ENCODE peak calls at places on chromosomes 13 and 19, in seven cellular contexts. K, L, P, T, R, E and U are unnamed samples.

GRCh38 chr13:105116966-105117365 is 1418.5 kb downstream of the EFNB2 start:
- DNase-seq in K (no peak), R (no peak), L (no peak), E (no peak), T (no peak), P (no peak), U (no peak)

GRCh38 chr13:40789275-40790231 is at the start of gene SLC25A15:
- DNase-seq in T (peak), L (peak), P (peak), E (peak), K (peak), R (no peak), U (peak)

GRCh38 chr19:17576758-17577532 is 21.5 kb downstream of the COLGALT1 start:
- DNase-seq in L (no peak), T (no peak), P (no peak), E (peak), K (peak), R (no peak), U (no peak)

GRCh38 chr13:42363941-42364612 is 92.1 kb downstream of the AKAP11 start:
- DNase-seq in R (no peak), L (no peak), P (no peak), K (no peak), E (no peak), T (no peak), U (no peak)

GRCh38 chr19:11279505-11280236 is 16.3 kb upstream of the TSPAN16 start:
- DNase-seq in R (no peak), T (no peak), P (peak), K (no peak), L (no peak), E (no peak), U (peak)

GRCh38 chr13:51874651-51875050 is 12.9 kb downstream of the CCDC70 start:
- DNase-seq in E (no peak), R (no peak), L (no peak), T (no peak), P (no peak), K (no peak), U (no peak)

GRCh38 chr13:43364210-43365041 is 341.0 kb downstream of the DNAJC15 start:
- DNase-seq in E (no peak), T (no peak), K (no peak), L (no peak), P (no peak), R (no peak), U (no peak)

GRCh38 chr13:110388141-110388943 is 81.3 kb downstream of the COL4A2 start:
- DNase-seq in L (no peak), P (no peak), K (no peak), T (no peak), E (no peak), R (no peak), U (no peak)

GRCh38 chr19:30084390-30084819 is 142.4 kb downstream of the URI1 start:
- DNase-seq in K (no peak), P (no peak), L (no peak), T (no peak), R (no peak), E (no peak), U (no peak)

GRCh38 chr19:2483084-2483483 is 7.2 kb downstream of the GADD45B start:
- DNase-seq in T (no peak), K (no peak), P (no peak), E (no peak), R (no peak), L (no peak), U (no peak)

GRCh38 chr19:4350726-4351125 is 7.4 kb downstream of the MPND start:
- DNase-seq in T (no peak), E (no peak), P (no peak), R (no peak), K (no peak), L (no peak), U (no peak)

GRCh38 chr19:14632286-14632685 is 42.4 kb downstream of the ADGRE3 start:
- DNase-seq in P (no peak), T (no peak), R (no peak), K (peak), L (no peak), E (no peak), U (peak)

GRCh38 chr19:56839665-56840451 is 668 bp downstream of the PEG3 start:
- DNase-seq in R (no peak), E (peak), L (no peak), P (no peak), K (no peak), T (no peak), U (peak)

GRCh38 chr13:113902956-113903355 is 39.1 kb upstream of the GAS6 start:
- DNase-seq in R (no peak), T (no peak), P (peak), K (no peak), E (no peak), L (no peak), U (no peak)

GRCh38 chr19:4138445-4138844 is 14.5 kb upstream of the MAP2K2 start:
- DNase-seq in P (no peak), E (no peak), R (no peak), T (no peak), K (no peak), L (no peak), U (no peak)